ENCODE peak calls at places on chromosomes 12 and 14, in seven cellular contexts. W is IMR-90; J is PC-9; U is endothelial cell of umbilical vein; F is heart left ventricle; E is effector memory CD4-positive, alpha-beta T cell; M is CD8-positive, alpha-beta T cell. O is an unnamed sample. For H3K9me3 and H3K4me1, the result is how much of the 10 kb centered on the place peaks cover.

GRCh38 chr14:65469903-65470302 is 57.4 kb downstream of the FUT8 start:
- DNase-seq in W (no peak), J (no peak), U (no peak), F (no peak), M (no peak), E (no peak), O (no peak)

GRCh38 chr12:113310489-113310888 is 24.4 kb downstream of the SLC8B1 start:
- DNase-seq in M (no peak), U (no peak), W (no peak), F (no peak), E (no peak), J (no peak), O (no peak)

GRCh38 chr12:57757771-57758170 is 2.9 kb downstream of the MARCHF9 start:
- DNase-seq in F (no peak), U (no peak), E (no peak), J (no peak), M (no peak), W (no peak), O (no peak)

GRCh38 chr14:64095620-64096019 is 198.6 kb downstream of the ESR2 start:
- DNase-seq in U (no peak), F (no peak), M (no peak), J (peak), E (no peak), W (peak), O (no peak)

GRCh38 chr12:643478-644292 is 19.6 kb downstream of the NINJ2 start:
- DNase-seq in F (no peak), W (no peak), J (peak), E (no peak), M (no peak), U (peak), O (no peak)

GRCh38 chr12:120262852-120263724 is 2.4 kb downstream of the PXN start:
- DNase-seq in E (no peak), U (peak), W (no peak), M (no peak), J (no peak), F (peak), O (no peak)

GRCh38 chr12:108060054-108060453 is 69.0 kb upstream of the WSCD2 start:
- DNase-seq in E (no peak), U (no peak), M (no peak), F (no peak), J (no peak), W (no peak), O (no peak)

GRCh38 chr12:110280784-110281548 is at the start of gene ATP2A2:
- DNase-seq in J (peak), U (peak), W (peak), E (peak), M (peak), F (peak), O (peak)

GRCh38 chr12:111384596-111384995 is 15.7 kb upstream of the PHETA1 start:
- DNase-seq in W (no peak), J (no peak), E (no peak), F (no peak), M (no peak), U (no peak), O (no peak)

GRCh38 chr12:47900480-47901129 is 4.2 kb downstream of the VDR start:
- DNase-seq in F (no peak), M (no peak), E (no peak), J (peak), U (no peak), W (no peak), O (peak)

GRCh38 chr12:82647853-82648252 is 38.9 kb upstream of the TMTC2 start:
- DNase-seq in F (no peak), W (no peak), J (no peak), M (no peak), E (no peak), U (no peak), O (no peak)

GRCh38 chr12:11664101-11664500 is 14.6 kb downstream of the ETV6 start:
- DNase-seq in M (no peak), W (no peak), E (no peak), J (no peak), F (no peak), U (no peak), O (no peak)

GRCh38 chr14:50344831-50345563 is 32.9 kb downstream of the DMAC2L start:
- DNase-seq in M (no peak), W (peak), J (no peak), F (no peak), U (peak), E (no peak), O (no peak)

GRCh38 chr12:115871714-115872113 is 405.8 kb downstream of the MED13L start:
- DNase-seq in J (no peak), W (peak), M (no peak), U (no peak), E (no peak), F (no peak), O (no peak)

GRCh38 chr12:31962076-31962475 is 2.9 kb downstream of the RESF1 start:
- DNase-seq in E (no peak), J (no peak), W (no peak), M (no peak), F (no peak), U (no peak), O (no peak)

GRCh38 chr12:124125472-124125871 is 152.5 kb downstream of the ZNF664 start:
- DNase-seq in F (no peak), M (no peak), E (no peak), U (no peak), W (no peak), J (no peak), O (no peak)

GRCh38 chr12:56104815-56105476 is 587 bp downstream of the PA2G4 start:
- DNase-seq in U (peak), J (no peak), M (no peak), W (no peak), F (no peak), E (no peak), O (no peak)

GRCh38 chr12:124487065-124487833 is 80.2 kb downstream of the NCOR2 start:
- DNase-seq in E (no peak), J (no peak), M (no peak), W (no peak), F (no peak), U (no peak), O (no peak)

GRCh38 chr12:18120899-18121298 is 30.9 kb upstream of the RERGL start:
- DNase-seq in U (no peak), F (no peak), W (no peak), E (no peak), J (no peak), M (no peak), O (no peak)

GRCh38 chr14:31944256-31945073 is 132.6 kb upstream of the ARHGAP5 start:
- DNase-seq in E (no peak), U (no peak), W (no peak), F (no peak), M (no peak), J (no peak), O (no peak)

GRCh38 chr12:126342866-126343265 is 1277.6 kb downstream of the AACS start:
- DNase-seq in U (no peak), M (no peak), E (no peak), W (no peak), J (no peak), F (no peak), O (no peak)

GRCh38 chr14:71478542-71478941 is 453.7 kb upstream of the RGS6 start:
- DNase-seq in M (no peak), J (no peak), W (peak), F (peak), U (no peak), E (no peak), O (no peak)

GRCh38 chr12:80175307-80175930 is 76.1 kb downstream of the OTOGL start:
- DNase-seq in M (no peak), J (peak), E (no peak), W (peak), U (no peak), F (no peak), O (no peak)

GRCh38 chr14:57262117-57262516 is 6.6 kb downstream of the EXOC5 start:
- DNase-seq in E (no peak), M (no peak), J (no peak), W (no peak), F (no peak), U (no peak), O (no peak)

GRCh38 chr12:47272412-47273190 is 192.8 kb upstream of the AMIGO2 start:
- DNase-seq in J (no peak), W (no peak), E (no peak), M (no peak), F (no peak), U (no peak), O (no peak)

GRCh38 chr12:2169964-2170363 is 117.2 kb downstream of the CACNA1C start:
- DNase-seq in E (no peak), W (no peak), J (no peak), F (no peak), M (no peak), U (no peak), O (no peak)

GRCh38 chr14:52706286-52706685 is 714 bp upstream of the PSMC6 start:
- DNase-seq in F (no peak), M (peak), J (no peak), W (peak), E (peak), U (peak), O (no peak)

GRCh38 chr12:132730353-132730752 is 19.7 kb downstream of the PGAM5 start:
- DNase-seq in F (no peak), E (no peak), W (no peak), U (no peak), J (no peak), M (no peak), O (no peak)

GRCh38 chr12:129404556-129404955 is 499.3 kb downstream of the TMEM132D start:
- DNase-seq in F (no peak), U (no peak), J (no peak), M (no peak), W (no peak), E (no peak), O (no peak)

GRCh38 chr14:96459851-96460250 is 42.3 kb upstream of the PAPOLA start:
- DNase-seq in F (no peak), J (no peak), U (no peak), E (no peak), M (no peak), W (no peak), O (no peak)
- H3K9me3 ChIP-seq in F (under half), J (under half), U (under half), E (under half), M (under half), W (under half), O (under half)

GRCh38 chr14:69701857-69702256 is 65.1 kb upstream of the SRSF5 start:
- DNase-seq in F (no peak), M (no peak), U (peak), J (no peak), E (no peak), W (no peak), O (no peak)
- H3K4me1 ChIP-seq in F (half or more), M (under half), U (under half), J (under half), E (under half), W (under half), O (under half)

GRCh38 chr14:73376585-73376984 is 81.8 kb downstream of the NUMB start:
- DNase-seq in W (no peak), F (no peak), J (no peak), U (no peak), E (no peak), M (no peak), O (no peak)

GRCh38 chr14:73369433-73369832 is 88.9 kb downstream of the NUMB start:
- DNase-seq in U (no peak), W (no peak), E (no peak), J (no peak), M (no peak), F (no peak), O (no peak)

GRCh38 chr14:73370561-73370960 is 87.8 kb downstream of the NUMB start:
- DNase-seq in E (no peak), U (no peak), M (no peak), W (no peak), J (no peak), F (no peak), O (no peak)

GRCh38 chr14:73372529-73372928 is 85.8 kb downstream of the NUMB start:
- DNase-seq in F (no peak), J (no peak), W (no peak), M (no peak), E (no peak), U (no peak), O (no peak)

DNA sequence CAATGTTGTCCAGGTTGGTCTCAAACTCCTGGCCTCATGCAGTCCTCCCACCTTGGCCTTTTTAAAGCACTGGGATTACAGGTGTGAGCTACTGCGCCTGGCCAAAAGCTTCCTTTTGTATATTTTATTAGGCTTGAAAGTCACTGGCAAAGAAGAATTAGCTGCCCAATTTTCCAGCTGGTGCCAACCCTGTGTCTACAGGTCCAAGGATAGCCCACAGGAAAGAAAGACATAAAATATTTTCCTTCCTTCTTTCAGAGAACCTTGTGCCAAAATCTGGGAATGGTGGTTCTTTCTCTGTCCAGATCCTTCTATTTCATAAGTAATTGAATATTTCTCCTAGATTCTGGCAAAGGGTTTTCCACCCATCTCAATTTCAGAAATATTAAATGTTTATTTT is 84.1 kb downstream of the NUMB start:
- DNase-seq in F (no peak), E (no peak), M (no peak), J (no peak), W (no peak), U (no peak), O (no peak)
- H3K9me3 ChIP-seq in F (under half), E (under half), M (under half), J (under half), W (under half), U (under half), O (under half)

DNA sequence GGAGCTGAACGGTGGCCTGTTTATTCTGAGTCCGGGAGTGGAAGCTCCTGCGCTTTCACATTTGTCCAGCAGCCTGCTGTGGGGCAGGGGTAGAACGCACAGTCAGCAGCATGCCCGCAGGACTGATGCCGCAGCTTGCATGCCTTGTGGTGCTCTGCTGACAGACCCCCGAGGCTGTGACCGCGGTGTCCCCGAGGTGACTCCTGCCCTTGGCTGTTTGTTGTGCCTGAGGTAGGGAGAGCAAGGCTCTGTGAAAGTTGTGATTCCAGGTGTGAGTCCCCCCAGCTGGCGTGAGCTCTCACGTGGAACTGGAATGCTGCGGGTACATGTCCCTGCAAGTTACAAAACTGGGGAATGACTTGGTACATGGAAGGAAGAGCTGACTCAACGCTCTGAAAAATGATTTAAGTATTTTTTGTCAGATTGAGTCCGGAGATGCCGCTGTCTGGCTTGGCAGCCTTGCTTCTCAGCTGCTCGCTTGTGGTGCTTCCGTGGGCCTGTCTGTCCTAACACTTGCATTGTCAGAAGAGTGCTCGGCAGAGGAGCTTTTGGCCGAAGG is 18.1 kb downstream of the MLXIP start:
- DNase-seq in M (no peak), E (no peak), J (no peak), F (no peak), W (peak), U (peak), O (no peak)
- H3K4me1 ChIP-seq in M (half or more), E (under half), J (under half), F (half or more), W (under half), U (under half), O (under half)

GRCh38 chr14:20048202-20048601 is 11.6 kb upstream of the OR4L1 start:
- DNase-seq in F (no peak), J (no peak), U (no peak), W (no peak), M (no peak), E (no peak), O (no peak)
- H3K9me3 ChIP-seq in F (under half), J (under half), U (under half), W (under half), M (under half), E (under half), O (under half)

GRCh38 chr12:118334241-118334640 is 38.5 kb downstream of the TAOK3 start:
- DNase-seq in W (peak), U (no peak), E (no peak), J (no peak), F (no peak), M (no peak), O (no peak)

GRCh38 chr12:118334939-118335567 is 37.7 kb downstream of the TAOK3 start:
- DNase-seq in J (no peak), E (no peak), M (no peak), F (no peak), U (no peak), W (no peak), O (peak)

GRCh38 chr12:118330421-118331018 is 42.2 kb downstream of the TAOK3 start:
- DNase-seq in W (peak), J (no peak), E (no peak), U (peak), F (no peak), M (no peak), O (no peak)

GRCh38 chr12:118336123-118336522 is 36.6 kb downstream of the TAOK3 start:
- DNase-seq in E (no peak), W (peak), U (no peak), M (no peak), F (no peak), J (no peak), O (no peak)

DNA sequence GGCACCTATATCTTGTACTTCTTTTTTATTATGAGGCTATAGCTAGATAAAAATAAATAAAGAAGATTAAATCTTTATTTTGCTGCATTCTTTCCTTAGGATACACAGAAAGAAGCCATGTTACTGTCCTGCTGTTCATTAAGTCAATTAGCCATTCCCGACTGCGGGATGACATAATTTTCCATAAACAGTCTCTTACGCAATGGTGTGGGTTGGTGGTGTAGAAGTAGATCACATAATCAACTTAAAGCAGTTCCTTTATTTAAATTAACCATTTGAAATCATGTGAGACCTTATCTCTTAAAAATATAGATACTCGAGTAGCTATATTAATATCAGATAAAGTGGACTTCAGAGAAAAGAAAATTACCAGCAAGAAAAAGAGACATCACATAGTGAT is 40.2 kb downstream of the TAOK3 start:
- DNase-seq in M (no peak), F (no peak), U (no peak), E (no peak), J (no peak), W (peak), O (no peak)
- H3K4me1 ChIP-seq in M (under half), F (under half), U (under half), E (under half), J (under half), W (under half), O (under half)

DNA sequence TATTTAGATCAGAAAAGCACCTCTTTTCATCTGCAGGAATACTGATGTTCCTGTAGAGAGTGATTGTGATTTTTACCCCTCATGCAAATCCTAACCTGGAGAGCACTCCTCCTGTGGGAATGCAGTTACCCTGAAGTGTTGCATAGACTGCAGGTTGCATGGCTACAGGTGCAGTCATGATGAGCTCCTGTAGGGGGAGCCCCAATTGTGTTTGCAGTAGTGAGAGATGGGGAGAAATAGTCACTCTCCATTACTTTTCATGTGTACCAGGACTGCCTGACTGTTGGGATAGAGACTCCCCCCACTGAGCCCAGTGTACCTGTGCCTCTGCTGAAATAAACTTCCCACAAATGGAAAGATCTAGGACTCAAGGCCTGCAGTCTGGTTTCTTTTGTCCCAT is 1086.5 kb downstream of the SLC6A15 start:
- DNase-seq in F (no peak), W (peak), M (no peak), U (peak), J (peak), E (no peak), O (no peak)
- H3K9me3 ChIP-seq in F (under half), W (under half), M (under half), U (under half), J (under half), E (under half), O (under half)

GRCh38 chr12:24270464-24270863 is 321.0 kb upstream of the SOX5 start:
- DNase-seq in J (no peak), W (no peak), F (no peak), M (no peak), E (no peak), U (no peak), O (no peak)
- H3K4me1 ChIP-seq in J (under half), W (under half), F (under half), M (under half), E (under half), U (under half), O (under half)

GRCh38 chr12:69765515-69765914 is 26.9 kb downstream of the RAB3IP start:
- DNase-seq in E (no peak), W (no peak), U (no peak), M (no peak), F (no peak), J (no peak), O (no peak)
- H3K9me3 ChIP-seq in E (under half), W (under half), U (under half), M (under half), F (under half), J (under half), O (under half)